ENCODE peak calls at places on chromosomes 11 and 22, in four cellular contexts. One of them, this sample, is unnamed. For H3K4me1, the result is how much of the 10 kb centered on the place peaks cover.

GRCh38 chr11:29780756-29781155 is 236.1 kb downstream of the KCNA4 start:
- DNase-seq in naive thymus-derived CD4-positive, alpha-beta T cell: no peak
- DNase-seq in pancreas: no peak
- DNase-seq in neural progenitor cell: peak
- DNase-seq in this sample: no peak

GRCh38 chr22:27677895-27678458 is 123.6 kb downstream of the MN1 start:
- DNase-seq in neural progenitor cell: no peak
- DNase-seq in pancreas: no peak
- DNase-seq in naive thymus-derived CD4-positive, alpha-beta T cell: no peak
- DNase-seq in this sample: no peak

GRCh38 chr11:77559686-77560425 is 29.9 kb upstream of the AQP11 start:
- DNase-seq in neural progenitor cell: no peak
- DNase-seq in pancreas: no peak
- DNase-seq in naive thymus-derived CD4-positive, alpha-beta T cell: no peak
- DNase-seq in this sample: no peak

GRCh38 chr11:128903248-128904041 is 12.3 kb downstream of the KCNJ5 start:
- DNase-seq in pancreas: no peak
- DNase-seq in naive thymus-derived CD4-positive, alpha-beta T cell: no peak
- DNase-seq in neural progenitor cell: peak
- DNase-seq in this sample: no peak

GRCh38 chr11:72037554-72038311 is 39.0 kb downstream of the IL18BP start:
- DNase-seq in pancreas: no peak
- DNase-seq in naive thymus-derived CD4-positive, alpha-beta T cell: no peak
- DNase-seq in neural progenitor cell: no peak
- DNase-seq in this sample: no peak

GRCh38 chr11:119179342-119179741 is 5.9 kb upstream of the NHERF4 start:
- DNase-seq in neural progenitor cell: no peak
- DNase-seq in pancreas: no peak
- DNase-seq in naive thymus-derived CD4-positive, alpha-beta T cell: no peak
- DNase-seq in this sample: no peak

GRCh38 chr11:12189543-12190235 is 79.3 kb downstream of the MICAL2 start:
- DNase-seq in pancreas: no peak
- DNase-seq in neural progenitor cell: no peak
- DNase-seq in naive thymus-derived CD4-positive, alpha-beta T cell: no peak
- DNase-seq in this sample: no peak

GRCh38 chr22:43081968-43082367 is 7.2 kb downstream of the TTLL1 start:
- DNase-seq in pancreas: no peak
- DNase-seq in neural progenitor cell: no peak
- DNase-seq in naive thymus-derived CD4-positive, alpha-beta T cell: no peak
- DNase-seq in this sample: no peak

GRCh38 chr22:26431151-26431995 is 2.3 kb downstream of the ASPHD2 start:
- DNase-seq in pancreas: no peak
- DNase-seq in naive thymus-derived CD4-positive, alpha-beta T cell: no peak
- DNase-seq in neural progenitor cell: no peak
- DNase-seq in this sample: no peak

GRCh38 chr11:124069429-124070401 is 28.6 kb upstream of the OR10G7 start:
- DNase-seq in neural progenitor cell: peak
- DNase-seq in naive thymus-derived CD4-positive, alpha-beta T cell: no peak
- DNase-seq in pancreas: peak
- DNase-seq in this sample: peak

GRCh38 chr11:64614927-64615326 is 23.9 kb downstream of the SLC22A12 start:
- DNase-seq in neural progenitor cell: no peak
- DNase-seq in pancreas: no peak
- DNase-seq in naive thymus-derived CD4-positive, alpha-beta T cell: no peak
- DNase-seq in this sample: no peak

GRCh38 chr11:866481-866880 is 23.8 kb downstream of the TSPAN4 start:
- DNase-seq in neural progenitor cell: no peak
- DNase-seq in naive thymus-derived CD4-positive, alpha-beta T cell: no peak
- DNase-seq in pancreas: no peak
- DNase-seq in this sample: no peak

GRCh38 chr11:13836666-13837065 is 125.9 kb upstream of the SPON1 start:
- DNase-seq in naive thymus-derived CD4-positive, alpha-beta T cell: no peak
- DNase-seq in pancreas: no peak
- DNase-seq in neural progenitor cell: no peak
- DNase-seq in this sample: no peak

GRCh38 chr11:944711-945470 is 19.2 kb downstream of the AP2A2 start:
- DNase-seq in pancreas: no peak
- DNase-seq in naive thymus-derived CD4-positive, alpha-beta T cell: no peak
- DNase-seq in neural progenitor cell: peak
- DNase-seq in this sample: no peak

GRCh38 chr22:36816635-36817428 is at the start of gene PVALB:
- DNase-seq in pancreas: peak
- DNase-seq in neural progenitor cell: peak
- DNase-seq in naive thymus-derived CD4-positive, alpha-beta T cell: no peak
- DNase-seq in this sample: no peak

GRCh38 chr11:16924826-16925494 is 89.3 kb downstream of the PLEKHA7 start:
- DNase-seq in naive thymus-derived CD4-positive, alpha-beta T cell: no peak
- DNase-seq in pancreas: peak
- DNase-seq in neural progenitor cell: peak
- DNase-seq in this sample: peak

GRCh38 chr22:49257551-49257951 is 570.1 kb downstream of the BRD1 start:
- DNase-seq in neural progenitor cell: no peak
- DNase-seq in naive thymus-derived CD4-positive, alpha-beta T cell: no peak
- DNase-seq in pancreas: no peak
- DNase-seq in this sample: no peak

GRCh38 chr22:44680481-44680894 is 21.5 kb upstream of the PRR5 start:
- DNase-seq in naive thymus-derived CD4-positive, alpha-beta T cell: no peak
- DNase-seq in pancreas: no peak
- DNase-seq in neural progenitor cell: no peak
- DNase-seq in this sample: no peak

GRCh38 chr22:38222797-38223119 is 21.0 kb downstream of the MAFF start:
- DNase-seq in naive thymus-derived CD4-positive, alpha-beta T cell: no peak
- DNase-seq in neural progenitor cell: no peak
- DNase-seq in pancreas: no peak
- DNase-seq in this sample: no peak

GRCh38 chr11:11931461-11932055 is 76.9 kb downstream of the DKK3 start:
- DNase-seq in pancreas: no peak
- DNase-seq in neural progenitor cell: peak
- DNase-seq in naive thymus-derived CD4-positive, alpha-beta T cell: peak
- DNase-seq in this sample: no peak

GRCh38 chr11:88520391-88520790 is 182.9 kb upstream of the CTSC start:
- DNase-seq in pancreas: no peak
- DNase-seq in neural progenitor cell: no peak
- DNase-seq in naive thymus-derived CD4-positive, alpha-beta T cell: no peak
- DNase-seq in this sample: no peak

GRCh38 chr11:20093775-20094174 is 66.5 kb downstream of the DBX1 start:
- DNase-seq in neural progenitor cell: peak
- DNase-seq in pancreas: no peak
- DNase-seq in naive thymus-derived CD4-positive, alpha-beta T cell: no peak
- DNase-seq in this sample: no peak

GRCh38 chr11:119254239-119254638 is 48.1 kb downstream of the CBL start:
- DNase-seq in pancreas: no peak
- DNase-seq in neural progenitor cell: no peak
- DNase-seq in naive thymus-derived CD4-positive, alpha-beta T cell: peak
- DNase-seq in this sample: no peak

GRCh38 chr11:126658306-126659056 is 303.0 kb downstream of the ST3GAL4 start:
- DNase-seq in naive thymus-derived CD4-positive, alpha-beta T cell: no peak
- DNase-seq in neural progenitor cell: no peak
- DNase-seq in pancreas: no peak
- DNase-seq in this sample: no peak

GRCh38 chr22:22944268-22944985 is 56.8 kb downstream of the IGLL5 start:
- DNase-seq in naive thymus-derived CD4-positive, alpha-beta T cell: no peak
- DNase-seq in neural progenitor cell: no peak
- DNase-seq in pancreas: no peak
- DNase-seq in this sample: no peak

GRCh38 chr11:123152951-123153350 is 42.1 kb downstream of the CLMP start:
- DNase-seq in naive thymus-derived CD4-positive, alpha-beta T cell: no peak
- DNase-seq in pancreas: no peak
- DNase-seq in neural progenitor cell: no peak
- DNase-seq in this sample: no peak

GRCh38 chr11:70067591-70068341 is 10.4 kb upstream of the ANO1 start:
- DNase-seq in pancreas: no peak
- DNase-seq in naive thymus-derived CD4-positive, alpha-beta T cell: no peak
- DNase-seq in neural progenitor cell: peak
- DNase-seq in this sample: peak

GRCh38 chr11:66119348-66120133 is 49.5 kb downstream of the PACS1 start:
- DNase-seq in neural progenitor cell: peak
- DNase-seq in pancreas: no peak
- DNase-seq in naive thymus-derived CD4-positive, alpha-beta T cell: no peak
- DNase-seq in this sample: no peak

GRCh38 chr11:92826136-92826535 is 143.3 kb upstream of the MTNR1B start:
- DNase-seq in pancreas: no peak
- DNase-seq in naive thymus-derived CD4-positive, alpha-beta T cell: no peak
- DNase-seq in neural progenitor cell: no peak
- DNase-seq in this sample: no peak

GRCh38 chr22:24181996-24182560 is 791 bp downstream of the SUSD2 start:
- DNase-seq in neural progenitor cell: no peak
- DNase-seq in pancreas: no peak
- DNase-seq in naive thymus-derived CD4-positive, alpha-beta T cell: no peak
- DNase-seq in this sample: no peak

GRCh38 chr22:34880667-34881066 is 185.3 kb upstream of the ISX start:
- DNase-seq in neural progenitor cell: no peak
- DNase-seq in naive thymus-derived CD4-positive, alpha-beta T cell: no peak
- DNase-seq in pancreas: no peak
- DNase-seq in this sample: no peak

GRCh38 chr11:130123414-130124040 is 36.1 kb upstream of the ST14 start:
- DNase-seq in naive thymus-derived CD4-positive, alpha-beta T cell: no peak
- DNase-seq in neural progenitor cell: no peak
- DNase-seq in pancreas: no peak
- DNase-seq in this sample: no peak

GRCh38 chr11:1175461-1176223 is 17.9 kb downstream of the MUC5AC start:
- DNase-seq in pancreas: no peak
- DNase-seq in neural progenitor cell: no peak
- DNase-seq in naive thymus-derived CD4-positive, alpha-beta T cell: no peak
- DNase-seq in this sample: no peak

GRCh38 chr11:46628961-46629360 is 11.6 kb downstream of the ATG13 start:
- DNase-seq in naive thymus-derived CD4-positive, alpha-beta T cell: no peak
- DNase-seq in neural progenitor cell: no peak
- DNase-seq in pancreas: no peak
- DNase-seq in this sample: no peak

GRCh38 chr22:33386270-33386669 is 328.1 kb upstream of the SYN3 start:
- DNase-seq in naive thymus-derived CD4-positive, alpha-beta T cell: no peak
- DNase-seq in pancreas: no peak
- DNase-seq in neural progenitor cell: no peak
- DNase-seq in this sample: no peak

GRCh38 chr11:121231576-121232278 is 60.8 kb upstream of the SC5D start:
- DNase-seq in naive thymus-derived CD4-positive, alpha-beta T cell: no peak
- DNase-seq in pancreas: no peak
- DNase-seq in neural progenitor cell: no peak
- DNase-seq in this sample: no peak

GRCh38 chr11:117519590-117519989 is 191.9 kb downstream of the CEP164 start:
- DNase-seq in naive thymus-derived CD4-positive, alpha-beta T cell: no peak
- DNase-seq in neural progenitor cell: no peak
- DNase-seq in pancreas: no peak
- DNase-seq in this sample: no peak

GRCh38 chr11:30992513-30992849 is 377.1 kb downstream of the DCDC1 start:
- DNase-seq in pancreas: no peak
- DNase-seq in naive thymus-derived CD4-positive, alpha-beta T cell: no peak
- DNase-seq in neural progenitor cell: no peak
- DNase-seq in this sample: no peak
- H3K4me3 ChIP-seq in pancreas: no peak
- H3K4me3 ChIP-seq in naive thymus-derived CD4-positive, alpha-beta T cell: no peak
- H3K4me3 ChIP-seq in neural progenitor cell: no peak
- H3K4me3 ChIP-seq in this sample: no peak

GRCh38 chr22:19941365-19942070 is at the start of the genes COMT and TXNRD2:
- DNase-seq in neural progenitor cell: no peak
- DNase-seq in pancreas: peak
- DNase-seq in naive thymus-derived CD4-positive, alpha-beta T cell: peak
- DNase-seq in this sample: peak
- H3K4me1 ChIP-seq in neural progenitor cell: under half
- H3K4me1 ChIP-seq in pancreas: under half
- H3K4me1 ChIP-seq in naive thymus-derived CD4-positive, alpha-beta T cell: under half
- H3K4me1 ChIP-seq in this sample: under half

DNA sequence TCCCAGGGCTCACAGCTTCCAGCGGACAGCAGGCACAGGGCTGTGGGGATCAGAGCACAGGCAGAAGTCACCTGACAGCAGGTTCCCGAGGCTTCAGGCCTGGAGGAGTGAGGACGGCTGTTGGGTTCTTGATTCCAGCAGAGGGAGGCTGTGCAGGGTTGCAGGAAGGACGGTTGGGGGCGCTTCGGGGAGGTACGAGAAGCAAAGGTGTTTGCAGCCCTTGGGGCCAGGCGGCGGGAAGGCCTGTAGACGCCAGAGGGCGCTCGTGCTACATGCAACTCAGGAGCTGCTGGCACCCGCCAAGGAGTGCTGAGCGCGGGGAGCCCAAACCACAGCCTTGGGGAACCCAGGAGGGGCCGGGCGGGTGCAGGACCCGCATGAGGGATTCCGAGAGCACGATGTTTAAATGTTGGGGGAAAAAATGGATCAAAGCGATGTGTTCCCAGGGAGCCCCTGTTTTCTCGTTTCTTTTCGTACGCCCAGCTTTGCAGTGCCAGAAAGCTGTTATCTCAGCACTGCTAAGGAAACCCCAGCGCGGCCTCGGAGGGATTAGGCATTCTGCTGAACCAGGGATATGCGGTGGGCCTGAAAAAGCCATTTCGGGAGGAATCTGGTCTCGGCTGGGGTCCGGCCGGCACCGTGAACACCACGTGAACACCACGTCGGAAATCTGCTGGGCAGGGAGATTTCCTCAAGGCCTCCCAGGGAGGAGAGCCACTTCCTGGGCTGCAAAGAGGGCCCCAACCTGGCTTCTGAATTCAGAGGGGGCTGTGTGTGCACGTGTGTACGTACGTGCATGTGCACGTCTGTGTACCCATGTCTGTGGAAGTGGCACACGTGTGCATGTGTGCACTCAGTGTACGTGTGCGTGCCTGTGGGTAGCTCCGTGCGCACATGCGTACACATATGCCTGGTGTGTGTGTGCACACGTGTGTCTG is 88.2 kb downstream of the KCNQ1 start:
- DNase-seq in neural progenitor cell: peak
- DNase-seq in pancreas: peak
- DNase-seq in naive thymus-derived CD4-positive, alpha-beta T cell: peak
- DNase-seq in this sample: peak
- H3K4me3 ChIP-seq in neural progenitor cell: no peak
- H3K4me3 ChIP-seq in pancreas: no peak
- H3K4me3 ChIP-seq in naive thymus-derived CD4-positive, alpha-beta T cell: peak
- H3K4me3 ChIP-seq in this sample: no peak

GRCh38 chr11:75147191-75147874 is 3.6 kb upstream of the SLCO2B1 start:
- DNase-seq in neural progenitor cell: no peak
- DNase-seq in naive thymus-derived CD4-positive, alpha-beta T cell: no peak
- DNase-seq in pancreas: no peak
- DNase-seq in this sample: no peak
- H3K4me1 ChIP-seq in neural progenitor cell: under half
- H3K4me1 ChIP-seq in naive thymus-derived CD4-positive, alpha-beta T cell: under half
- H3K4me1 ChIP-seq in pancreas: under half
- H3K4me1 ChIP-seq in this sample: under half

This sample was measured in lung.